ENCODE peak calls at places on chromosomes 16 and 17, in eight cellular contexts. One of them, this sample, is unnamed.
A peak's percentile ranks its signal among the peaks of the same experiment; 100 is the strongest.

GRCh38 chr16:12303649-12304048 is 327.1 kb downstream of the SNX29 start:
- DNase-seq in type B pancreatic cell: no peak
- DNase-seq in lower lobe of right lung: no peak
- DNase-seq in natural killer cell: no peak
- DNase-seq in prostate gland: no peak
- DNase-seq in HCT116: no peak
- DNase-seq in AG04450: no peak
- DNase-seq in suprapubic skin: no peak
- DNase-seq in this sample: no peak

GRCh38 chr17:61414936-61415251 is 15.3 kb downstream of the TBX2 start:
- DNase-seq in type B pancreatic cell: no peak
- DNase-seq in lower lobe of right lung: no peak
- DNase-seq in natural killer cell: no peak
- DNase-seq in prostate gland: no peak
- DNase-seq in HCT116: no peak
- DNase-seq in AG04450: no peak
- DNase-seq in suprapubic skin: no peak
- DNase-seq in this sample: no peak

GRCh38 chr16:20865420-20866126 is 34.6 kb downstream of the DCUN1D3 start:
- DNase-seq in type B pancreatic cell: no peak
- DNase-seq in lower lobe of right lung: no peak
- DNase-seq in natural killer cell: no peak
- DNase-seq in prostate gland: no peak
- DNase-seq in HCT116: peak; percentile 51
- DNase-seq in AG04450: no peak
- DNase-seq in suprapubic skin: no peak
- DNase-seq in this sample: no peak

GRCh38 chr16:29675811-29676643 is 3.0 kb upstream of the QPRT start:
- DNase-seq in type B pancreatic cell: no peak
- DNase-seq in lower lobe of right lung: no peak
- DNase-seq in natural killer cell: no peak
- DNase-seq in prostate gland: no peak
- DNase-seq in HCT116: peak; percentile 24
- DNase-seq in AG04450: no peak
- DNase-seq in suprapubic skin: no peak
- DNase-seq in this sample: no peak

GRCh38 chr16:3459401-3460090 is 16.1 kb downstream of the NAA60 start:
- DNase-seq in type B pancreatic cell: no peak
- DNase-seq in lower lobe of right lung: no peak
- DNase-seq in natural killer cell: no peak
- DNase-seq in prostate gland: no peak
- DNase-seq in HCT116: no peak
- DNase-seq in AG04450: no peak
- DNase-seq in suprapubic skin: no peak
- DNase-seq in this sample: no peak

GRCh38 chr16:53509906-53510703 is 7.1 kb upstream of the AKTIP start:
- DNase-seq in type B pancreatic cell: no peak
- DNase-seq in lower lobe of right lung: peak; percentile 82
- DNase-seq in natural killer cell: peak; percentile 34
- DNase-seq in prostate gland: peak; percentile 47
- DNase-seq in HCT116: peak; percentile 38
- DNase-seq in AG04450: peak; percentile 41
- DNase-seq in suprapubic skin: peak; percentile 87
- DNase-seq in this sample: peak; percentile 29

GRCh38 chr16:73092236-73092781 is 44.4 kb upstream of the ZFHX3 start:
- DNase-seq in type B pancreatic cell: no peak
- DNase-seq in lower lobe of right lung: no peak
- DNase-seq in natural killer cell: no peak
- DNase-seq in prostate gland: no peak
- DNase-seq in HCT116: no peak
- DNase-seq in AG04450: no peak
- DNase-seq in suprapubic skin: no peak
- DNase-seq in this sample: no peak

GRCh38 chr16:7013990-7014389 is 318.7 kb upstream of the RBFOX1 start:
- DNase-seq in type B pancreatic cell: no peak
- DNase-seq in lower lobe of right lung: no peak
- DNase-seq in natural killer cell: no peak
- DNase-seq in prostate gland: no peak
- DNase-seq in HCT116: no peak
- DNase-seq in AG04450: no peak
- DNase-seq in suprapubic skin: no peak
- DNase-seq in this sample: no peak

GRCh38 chr17:40596261-40596919 is 31.1 kb upstream of the CCR7 start:
- DNase-seq in type B pancreatic cell: no peak
- DNase-seq in lower lobe of right lung: no peak
- DNase-seq in natural killer cell: no peak
- DNase-seq in prostate gland: no peak
- DNase-seq in HCT116: peak; percentile 19
- DNase-seq in AG04450: no peak
- DNase-seq in suprapubic skin: no peak
- DNase-seq in this sample: no peak

GRCh38 chr16:72246423-72246822 is 74.5 kb upstream of the PMFBP1 start:
- DNase-seq in type B pancreatic cell: no peak
- DNase-seq in lower lobe of right lung: no peak
- DNase-seq in natural killer cell: no peak
- DNase-seq in prostate gland: no peak
- DNase-seq in HCT116: no peak
- DNase-seq in AG04450: no peak
- DNase-seq in suprapubic skin: no peak
- DNase-seq in this sample: no peak

GRCh38 chr17:7403043-7403901 is 625 bp downstream of the TMEM256 start:
- DNase-seq in type B pancreatic cell: no peak
- DNase-seq in lower lobe of right lung: no peak
- DNase-seq in natural killer cell: no peak
- DNase-seq in prostate gland: no peak
- DNase-seq in HCT116: peak; percentile 62
- DNase-seq in AG04450: peak; percentile 39
- DNase-seq in suprapubic skin: peak; percentile 87
- DNase-seq in this sample: no peak

GRCh38 chr17:45127583-45128300 is 4.6 kb downstream of the PLCD3 start:
- DNase-seq in type B pancreatic cell: no peak
- DNase-seq in lower lobe of right lung: peak; percentile 74
- DNase-seq in natural killer cell: no peak
- DNase-seq in prostate gland: peak; percentile 60
- DNase-seq in HCT116: no peak
- DNase-seq in AG04450: no peak
- DNase-seq in suprapubic skin: no peak
- DNase-seq in this sample: no peak

GRCh38 chr17:10756604-10757003 is 26.8 kb upstream of the TMEM220 start:
- DNase-seq in type B pancreatic cell: no peak
- DNase-seq in lower lobe of right lung: no peak
- DNase-seq in natural killer cell: no peak
- DNase-seq in prostate gland: no peak
- DNase-seq in HCT116: no peak
- DNase-seq in AG04450: no peak
- DNase-seq in suprapubic skin: no peak
- DNase-seq in this sample: no peak

GRCh38 chr16:84820305-84820684 is 510 bp downstream of the CRISPLD2 start:
- DNase-seq in type B pancreatic cell: no peak
- DNase-seq in lower lobe of right lung: no peak
- DNase-seq in natural killer cell: no peak
- DNase-seq in prostate gland: no peak
- DNase-seq in HCT116: no peak
- DNase-seq in AG04450: no peak
- DNase-seq in suprapubic skin: no peak
- DNase-seq in this sample: no peak

GRCh38 chr17:1153795-1154546 is 25.8 kb downstream of the ABR start:
- DNase-seq in type B pancreatic cell: no peak
- DNase-seq in lower lobe of right lung: peak; percentile 61
- DNase-seq in natural killer cell: no peak
- DNase-seq in prostate gland: no peak
- DNase-seq in HCT116: no peak
- DNase-seq in AG04450: peak; percentile 32
- DNase-seq in suprapubic skin: peak; percentile 87
- DNase-seq in this sample: peak; percentile 67

GRCh38 chr16:4800290-4801041 is 2.0 kb downstream of the ROGDI start:
- DNase-seq in type B pancreatic cell: no peak
- DNase-seq in lower lobe of right lung: peak; percentile 81
- DNase-seq in natural killer cell: no peak
- DNase-seq in prostate gland: peak; percentile 58
- DNase-seq in HCT116: no peak
- DNase-seq in AG04450: no peak
- DNase-seq in suprapubic skin: no peak
- DNase-seq in this sample: no peak

DNA sequence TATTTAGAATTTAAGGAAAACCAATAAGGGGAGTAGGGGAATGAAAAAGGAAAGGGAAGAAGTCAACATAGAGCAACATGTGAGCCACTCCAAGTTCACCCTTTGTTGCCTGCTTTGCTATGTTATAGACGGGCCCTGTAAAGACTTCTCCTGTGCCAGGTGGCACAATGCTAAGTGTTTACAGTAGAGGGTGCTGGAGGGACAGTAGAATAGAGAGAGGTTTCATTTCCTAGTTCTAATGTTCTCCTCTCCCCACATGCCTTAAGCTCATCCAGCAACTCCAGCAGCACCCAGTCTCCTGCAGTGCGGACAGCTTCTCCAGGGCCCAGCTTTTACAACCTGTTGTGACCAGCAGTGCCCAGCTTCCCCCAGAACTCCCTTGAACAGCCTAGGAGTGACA is 468.0 kb downstream of the HS3ST3B1 start:
- DNase-seq in type B pancreatic cell: no peak
- DNase-seq in lower lobe of right lung: no peak
- DNase-seq in natural killer cell: no peak
- DNase-seq in prostate gland: no peak
- DNase-seq in HCT116: no peak
- DNase-seq in AG04450: no peak
- DNase-seq in suprapubic skin: no peak
- DNase-seq in this sample: no peak
- TF ChIP-seq CTCF in type B pancreatic cell: no peak
- TF ChIP-seq CTCF in lower lobe of right lung: no peak
- TF ChIP-seq CTCF in natural killer cell: no peak
- TF ChIP-seq CTCF in prostate gland: no peak
- TF ChIP-seq CTCF in HCT116: no peak
- TF ChIP-seq CTCF in AG04450: no peak
- TF ChIP-seq CTCF in suprapubic skin: no peak
- TF ChIP-seq CTCF in this sample: no peak

DNA sequence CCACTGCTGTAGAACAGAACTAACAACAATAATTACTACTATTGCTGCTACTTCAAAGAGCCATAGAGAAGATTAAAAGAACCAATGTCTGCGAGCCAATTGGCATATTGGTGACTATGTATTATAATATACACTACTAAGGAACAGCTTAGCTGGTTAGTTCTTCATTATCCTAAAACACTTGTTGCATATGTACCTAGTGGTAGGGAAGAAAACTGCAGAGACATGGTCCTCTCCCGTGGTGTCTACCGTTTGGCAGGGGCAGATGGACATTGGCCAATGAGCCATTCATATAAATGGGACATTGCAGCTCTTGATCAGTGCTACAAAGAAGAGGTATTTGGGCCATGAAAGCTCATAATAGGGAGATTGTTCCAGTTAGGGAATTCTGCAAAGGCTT is 46.4 kb upstream of the CLEC3A start:
- DNase-seq in type B pancreatic cell: no peak
- DNase-seq in lower lobe of right lung: no peak
- DNase-seq in natural killer cell: no peak
- DNase-seq in prostate gland: no peak
- DNase-seq in HCT116: no peak
- DNase-seq in AG04450: no peak
- DNase-seq in suprapubic skin: no peak
- DNase-seq in this sample: no peak
- TF ChIP-seq CTCF in type B pancreatic cell: peak; percentile 22
- TF ChIP-seq CTCF in lower lobe of right lung: no peak
- TF ChIP-seq CTCF in natural killer cell: no peak
- TF ChIP-seq CTCF in prostate gland: no peak
- TF ChIP-seq CTCF in HCT116: peak; percentile 3
- TF ChIP-seq CTCF in AG04450: no peak
- TF ChIP-seq CTCF in suprapubic skin: no peak
- TF ChIP-seq CTCF in this sample: no peak

DNA sequence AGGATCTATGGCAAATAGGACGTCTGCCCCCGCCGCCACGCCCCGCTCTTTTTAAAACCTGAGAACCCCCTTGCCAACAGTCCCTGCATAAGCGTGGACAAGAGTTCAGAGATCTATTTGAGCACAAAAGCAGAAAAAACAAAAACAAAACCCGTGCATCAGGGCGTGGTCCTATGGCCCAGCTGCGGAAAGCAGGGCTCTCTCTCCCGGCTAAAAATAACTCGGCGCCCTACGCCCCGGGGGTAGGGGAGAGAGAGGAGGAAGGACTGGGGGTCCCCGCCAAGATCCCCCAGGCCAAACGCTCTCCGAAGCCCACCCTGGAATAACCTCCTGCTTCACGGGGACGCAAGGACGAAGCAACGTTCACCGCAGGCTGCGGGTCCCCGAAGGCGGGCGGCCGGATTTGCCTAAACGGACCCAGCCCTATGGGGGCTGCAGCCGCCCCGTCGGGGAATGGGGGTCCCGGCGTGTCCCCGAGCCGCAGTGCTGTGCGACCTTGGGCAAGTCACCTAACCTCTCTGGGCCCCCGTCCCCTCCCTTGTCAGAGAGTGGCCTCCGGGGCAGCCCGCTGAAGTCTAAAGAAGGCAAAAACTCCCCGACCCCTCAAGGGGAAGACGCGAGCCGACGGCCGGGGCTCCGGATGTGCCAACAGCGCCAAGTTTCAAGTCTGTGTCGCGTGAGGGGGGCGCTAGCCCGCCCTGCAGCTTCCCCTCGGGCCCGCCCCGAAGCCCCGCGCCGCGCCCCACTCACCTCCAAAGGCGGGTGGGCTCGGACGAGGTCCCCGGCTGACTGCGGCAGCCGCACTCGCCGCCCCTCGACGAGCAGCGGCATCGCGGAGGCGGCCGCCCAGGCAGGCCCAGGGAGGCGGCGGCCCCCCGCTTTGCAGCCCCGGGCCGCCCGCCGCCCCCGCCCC is 477 bp downstream of the NTAN1 start:
- DNase-seq in type B pancreatic cell: no peak
- DNase-seq in lower lobe of right lung: peak; percentile 71
- DNase-seq in natural killer cell: no peak
- DNase-seq in prostate gland: no peak
- DNase-seq in HCT116: no peak
- DNase-seq in AG04450: no peak
- DNase-seq in suprapubic skin: peak; percentile 79
- DNase-seq in this sample: no peak
- TF ChIP-seq CTCF in type B pancreatic cell: peak; percentile 56
- TF ChIP-seq CTCF in lower lobe of right lung: peak; percentile 11
- TF ChIP-seq CTCF in natural killer cell: peak; percentile 33
- TF ChIP-seq CTCF in prostate gland: no peak
- TF ChIP-seq CTCF in HCT116: peak; percentile 9
- TF ChIP-seq CTCF in AG04450: peak; percentile 27
- TF ChIP-seq CTCF in suprapubic skin: no peak
- TF ChIP-seq CTCF in this sample: peak; percentile 24

DNA sequence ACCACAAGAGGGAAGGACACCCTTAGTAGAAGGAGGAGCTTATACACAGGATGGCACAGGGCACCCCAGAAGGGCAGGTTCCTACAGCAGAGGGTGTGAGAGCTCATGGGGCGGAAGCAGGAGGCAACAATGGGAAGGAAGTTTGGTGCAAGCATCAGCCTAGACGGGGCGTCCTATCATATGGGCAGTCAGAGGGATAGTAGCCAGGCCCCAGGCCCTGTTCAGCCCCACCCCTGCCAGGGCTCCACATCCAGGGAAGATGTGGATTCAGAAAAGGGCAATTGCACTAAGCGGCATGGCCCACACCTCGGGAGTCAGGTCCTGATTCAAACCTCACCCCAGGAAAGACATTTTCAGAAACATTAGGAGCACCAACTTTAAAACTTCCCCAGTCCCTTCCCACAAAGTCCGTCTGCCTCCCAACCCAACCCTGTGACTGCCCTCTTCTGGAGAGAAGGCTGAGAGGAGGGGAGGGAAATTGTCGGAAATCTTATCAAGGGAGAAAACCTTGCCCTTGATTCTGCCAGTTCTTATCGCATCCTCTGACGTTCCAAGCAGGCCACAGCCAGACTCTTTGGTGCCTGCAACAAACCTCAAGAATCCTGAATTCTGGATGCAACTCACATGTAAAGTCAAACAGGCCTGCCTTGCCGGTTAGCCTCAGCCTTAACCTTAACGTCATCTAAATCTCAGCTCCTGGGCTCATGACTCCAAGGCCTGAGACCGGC is 198.8 kb upstream of the CDH5 start:
- DNase-seq in type B pancreatic cell: no peak
- DNase-seq in lower lobe of right lung: no peak
- DNase-seq in natural killer cell: no peak
- DNase-seq in prostate gland: no peak
- DNase-seq in HCT116: no peak
- DNase-seq in AG04450: no peak
- DNase-seq in suprapubic skin: peak; percentile 59
- DNase-seq in this sample: no peak
- TF ChIP-seq CTCF in type B pancreatic cell: peak; percentile 20
- TF ChIP-seq CTCF in lower lobe of right lung: no peak
- TF ChIP-seq CTCF in natural killer cell: no peak
- TF ChIP-seq CTCF in prostate gland: no peak
- TF ChIP-seq CTCF in HCT116: peak; percentile 27
- TF ChIP-seq CTCF in AG04450: peak; percentile 54
- TF ChIP-seq CTCF in suprapubic skin: no peak
- TF ChIP-seq CTCF in this sample: peak; percentile 6